ENCODE peak calls at places on chromosomes 2 and 18, in eight cellular contexts. X is cardiac muscle cell, H is neural crest cell, U is substantia nigra, E is kidney tubule cell, Z is spleen, T is GM12878, B is activated T-cell treated with anti-CD3 and anti-CD28 coated beads for 48 hours. L is an unnamed sample.

GRCh38 chr2:125224830-125225229 is 1199.7 kb downstream of the CNTNAP5 start:
- DNase-seq in X (no peak), H (no peak), U (no peak), E (no peak), Z (no peak), T (no peak), B (no peak), L (peak; percentile 13)

GRCh38 chr2:231693956-231694355 is 14.4 kb upstream of the PTMA start:
- DNase-seq in X (no peak), H (no peak), U (no peak), E (no peak), Z (no peak), T (no peak), B (no peak), L (no peak)

GRCh38 chr2:159855153-159856140 is 57.4 kb upstream of the CD302 start:
- DNase-seq in X (peak; percentile 71), H (no peak), U (no peak), E (no peak), Z (peak; percentile 75), T (no peak), B (no peak), L (no peak)

GRCh38 chr2:127629637-127630036 is 16.3 kb upstream of the GPR17 start:
- DNase-seq in X (no peak), H (no peak), U (no peak), E (no peak), Z (peak; percentile 71), T (no peak), B (no peak), L (no peak)

GRCh38 chr18:28208712-28209265 is 31.9 kb upstream of the CDH2 start:
- DNase-seq in X (no peak), H (no peak), U (no peak), E (no peak), Z (no peak), T (no peak), B (no peak), L (no peak)

GRCh38 chr2:176085861-176086771 is 2.4 kb upstream of the EVX2 start:
- DNase-seq in X (peak; percentile 34), H (no peak), U (peak; percentile 7), E (peak; percentile 31), Z (no peak), T (no peak), B (no peak), L (peak; percentile 67)

GRCh38 chr2:112819081-112819480 is 17.5 kb downstream of the IL1B start:
- DNase-seq in X (no peak), H (no peak), U (no peak), E (no peak), Z (no peak), T (no peak), B (no peak), L (no peak)

GRCh38 chr2:105194022-105194681 is 47.4 kb upstream of the GPR45 start:
- DNase-seq in X (no peak), H (peak; percentile 18), U (no peak), E (peak; percentile 25), Z (no peak), T (no peak), B (no peak), L (no peak)

GRCh38 chr2:181457741-181458425 is 697 bp downstream of the ITGA4 start:
- DNase-seq in X (peak; percentile 62), H (peak; percentile 21), U (no peak), E (no peak), Z (peak; percentile 93), T (no peak), B (peak; percentile 52), L (peak; percentile 51)

GRCh38 chr2:241052677-241053360 is 49.3 kb downstream of the MTERF4 start:
- DNase-seq in X (no peak), H (no peak), U (no peak), E (no peak), Z (peak; percentile 59), T (no peak), B (no peak), L (peak; percentile 6)

GRCh38 chr18:48961547-48961946 is 10.8 kb upstream of the SMAD7 start:
- DNase-seq in X (peak; percentile 77), H (no peak), U (no peak), E (no peak), Z (peak; percentile 1), T (no peak), B (no peak), L (no peak)

GRCh38 chr2:134906726-134907125 is 11.9 kb upstream of the CCNT2 start:
- DNase-seq in X (no peak), H (no peak), U (no peak), E (no peak), Z (no peak), T (no peak), B (no peak), L (no peak)

GRCh38 chr2:186757009-186757408 is 63.1 kb downstream of the FAM171B start:
- DNase-seq in X (no peak), H (no peak), U (no peak), E (peak; percentile 70), Z (no peak), T (no peak), B (no peak), L (no peak)

GRCh38 chr18:73691624-73692023 is 456.0 kb downstream of the FBXO15 start:
- DNase-seq in X (no peak), H (no peak), U (no peak), E (no peak), Z (no peak), T (no peak), B (no peak), L (no peak)

GRCh38 chr2:64860321-64860751 is 128.9 kb upstream of the SLC1A4 start:
- DNase-seq in X (no peak), H (no peak), U (no peak), E (no peak), Z (peak; percentile 87), T (no peak), B (no peak), L (no peak)